ENCODE peak calls at places on chromosome 1, in four cellular contexts. One of them, this sample, is unnamed.

GRCh38 chr1:115172270-115172669 is 83.0 kb upstream of the TSPAN2 start:
- DNase-seq in sigmoid colon: no peak
- DNase-seq in prostate gland: no peak
- DNase-seq in endothelial cell of umbilical vein: no peak
- DNase-seq in this sample: no peak

GRCh38 chr1:231693361-231694080 is 66.9 kb downstream of the DISC1 start:
- DNase-seq in sigmoid colon: no peak
- DNase-seq in prostate gland: no peak
- DNase-seq in endothelial cell of umbilical vein: no peak
- DNase-seq in this sample: no peak

GRCh38 chr1:50110656-50111055 is 1.9 kb downstream of the ELAVL4 start:
- DNase-seq in sigmoid colon: no peak
- DNase-seq in prostate gland: no peak
- DNase-seq in endothelial cell of umbilical vein: no peak
- DNase-seq in this sample: no peak

GRCh38 chr1:220425852-220426251 is 102.1 kb upstream of the MARK1 start:
- DNase-seq in sigmoid colon: no peak
- DNase-seq in prostate gland: no peak
- DNase-seq in endothelial cell of umbilical vein: no peak
- DNase-seq in this sample: no peak

GRCh38 chr1:39142394-39143060 is 62.0 kb upstream of the MACF1 start:
- DNase-seq in sigmoid colon: no peak
- DNase-seq in prostate gland: peak; percentile 39
- DNase-seq in endothelial cell of umbilical vein: no peak
- DNase-seq in this sample: peak; percentile 51

GRCh38 chr1:109532365-109533136 is 7.1 kb upstream of the GPR61 start:
- DNase-seq in sigmoid colon: peak; percentile 91
- DNase-seq in prostate gland: peak; percentile 74
- DNase-seq in endothelial cell of umbilical vein: peak; percentile 67
- DNase-seq in this sample: peak; percentile 86

GRCh38 chr1:94621392-94621791 is 79.8 kb upstream of the F3 start:
- DNase-seq in sigmoid colon: no peak
- DNase-seq in prostate gland: peak; percentile 75
- DNase-seq in endothelial cell of umbilical vein: no peak
- DNase-seq in this sample: peak; percentile 76

GRCh38 chr1:18957136-18957521 is 653 bp upstream of the IFFO2 start:
- DNase-seq in sigmoid colon: no peak
- DNase-seq in prostate gland: no peak
- DNase-seq in endothelial cell of umbilical vein: no peak
- DNase-seq in this sample: no peak

GRCh38 chr1:169511339-169512028 is 25.7 kb upstream of the SLC19A2 start:
- DNase-seq in sigmoid colon: peak; percentile 80
- DNase-seq in prostate gland: no peak
- DNase-seq in endothelial cell of umbilical vein: peak; percentile 53
- DNase-seq in this sample: no peak

GRCh38 chr1:93667642-93668041 is 14.0 kb downstream of the BCAR3 start:
- DNase-seq in sigmoid colon: no peak
- DNase-seq in prostate gland: no peak
- DNase-seq in endothelial cell of umbilical vein: no peak
- DNase-seq in this sample: no peak

GRCh38 chr1:29900727-29901126 is 664.4 kb downstream of the PTPRU start:
- DNase-seq in sigmoid colon: no peak
- DNase-seq in prostate gland: no peak
- DNase-seq in endothelial cell of umbilical vein: no peak
- DNase-seq in this sample: no peak

GRCh38 chr1:86201321-86201720 is 44.7 kb upstream of the COL24A1 start:
- DNase-seq in sigmoid colon: no peak
- DNase-seq in prostate gland: no peak
- DNase-seq in endothelial cell of umbilical vein: no peak
- DNase-seq in this sample: no peak

GRCh38 chr1:221015159-221015558 is 135.9 kb downstream of the HLX start:
- DNase-seq in sigmoid colon: no peak
- DNase-seq in prostate gland: no peak
- DNase-seq in endothelial cell of umbilical vein: no peak
- DNase-seq in this sample: no peak

GRCh38 chr1:195113471-195113870 is 1494.8 kb downstream of the KCNT2 start:
- DNase-seq in sigmoid colon: no peak
- DNase-seq in prostate gland: no peak
- DNase-seq in endothelial cell of umbilical vein: no peak
- DNase-seq in this sample: no peak

GRCh38 chr1:115530407-115530806 is 111.4 kb upstream of the VANGL1 start:
- DNase-seq in sigmoid colon: no peak
- DNase-seq in prostate gland: no peak
- DNase-seq in endothelial cell of umbilical vein: peak; percentile 52
- DNase-seq in this sample: no peak

GRCh38 chr1:26318338-26319064 is 743 bp downstream of the CD52 start:
- DNase-seq in sigmoid colon: peak; percentile 74
- DNase-seq in prostate gland: no peak
- DNase-seq in endothelial cell of umbilical vein: no peak
- DNase-seq in this sample: no peak

GRCh38 chr1:198936371-198937083 is 297.7 kb downstream of the PTPRC start:
- DNase-seq in sigmoid colon: no peak
- DNase-seq in prostate gland: no peak
- DNase-seq in endothelial cell of umbilical vein: peak; percentile 72
- DNase-seq in this sample: no peak

GRCh38 chr1:238466459-238466858 is 575.7 kb upstream of the ZP4 start:
- DNase-seq in sigmoid colon: no peak
- DNase-seq in prostate gland: no peak
- DNase-seq in endothelial cell of umbilical vein: no peak
- DNase-seq in this sample: no peak

GRCh38 chr1:19250629-19251304 is 557 bp downstream of the EMC1 start:
- DNase-seq in sigmoid colon: no peak
- DNase-seq in prostate gland: no peak
- DNase-seq in endothelial cell of umbilical vein: no peak
- DNase-seq in this sample: no peak

GRCh38 chr1:178172939-178173338 is 79.0 kb downstream of the RASAL2 start:
- DNase-seq in sigmoid colon: no peak
- DNase-seq in prostate gland: no peak
- DNase-seq in endothelial cell of umbilical vein: no peak
- DNase-seq in this sample: no peak

GRCh38 chr1:15667362-15667761 is 16.8 kb upstream of the PLEKHM2 start:
- DNase-seq in sigmoid colon: no peak
- DNase-seq in prostate gland: no peak
- DNase-seq in endothelial cell of umbilical vein: no peak
- DNase-seq in this sample: no peak

GRCh38 chr1:84435159-84435558 is 36.9 kb downstream of the DNASE2B start:
- DNase-seq in sigmoid colon: no peak
- DNase-seq in prostate gland: no peak
- DNase-seq in endothelial cell of umbilical vein: no peak
- DNase-seq in this sample: no peak

GRCh38 chr1:224809613-224810012 is 119.9 kb upstream of the DNAH14 start:
- DNase-seq in sigmoid colon: no peak
- DNase-seq in prostate gland: no peak
- DNase-seq in endothelial cell of umbilical vein: no peak
- DNase-seq in this sample: no peak

GRCh38 chr1:229843627-229844238 is 217.7 kb downstream of the URB2 start:
- DNase-seq in sigmoid colon: peak; percentile 90
- DNase-seq in prostate gland: peak; percentile 50
- DNase-seq in endothelial cell of umbilical vein: no peak
- DNase-seq in this sample: no peak

GRCh38 chr1:29836626-29837305 is 600.4 kb downstream of the PTPRU start:
- DNase-seq in sigmoid colon: peak; percentile 52
- DNase-seq in prostate gland: no peak
- DNase-seq in endothelial cell of umbilical vein: no peak
- DNase-seq in this sample: no peak

GRCh38 chr1:73781257-73781656 is 416.7 kb downstream of the LRRIQ3 start:
- DNase-seq in sigmoid colon: no peak
- DNase-seq in prostate gland: no peak
- DNase-seq in endothelial cell of umbilical vein: no peak
- DNase-seq in this sample: no peak

GRCh38 chr1:41404308-41404755 is 43.1 kb downstream of the FOXO6 start:
- DNase-seq in sigmoid colon: no peak
- DNase-seq in prostate gland: no peak
- DNase-seq in endothelial cell of umbilical vein: peak; percentile 40
- DNase-seq in this sample: no peak

GRCh38 chr1:28129150-28129549 is 40.7 kb upstream of the EYA3 start:
- DNase-seq in sigmoid colon: no peak
- DNase-seq in prostate gland: no peak
- DNase-seq in endothelial cell of umbilical vein: no peak
- DNase-seq in this sample: no peak

GRCh38 chr1:225834417-225835329 is 24.7 kb downstream of the EPHX1 start:
- DNase-seq in sigmoid colon: peak; percentile 94
- DNase-seq in prostate gland: peak; percentile 83
- DNase-seq in endothelial cell of umbilical vein: no peak
- DNase-seq in this sample: peak; percentile 55
- TF ChIP-seq POLR2AphosphoS5 in sigmoid colon: peak; percentile 54
- TF ChIP-seq POLR2AphosphoS5 in prostate gland: peak; percentile 74
- TF ChIP-seq POLR2AphosphoS5 in endothelial cell of umbilical vein: no peak
- TF ChIP-seq POLR2AphosphoS5 in this sample: no peak

GRCh38 chr1:33005812-33006465 is 30.7 kb downstream of the AK2 start:
- DNase-seq in sigmoid colon: no peak
- DNase-seq in prostate gland: no peak
- DNase-seq in endothelial cell of umbilical vein: peak; percentile 76
- DNase-seq in this sample: peak; percentile 33

GRCh38 chr1:33004628-33005027 is 32.1 kb downstream of the AK2 start:
- DNase-seq in sigmoid colon: no peak
- DNase-seq in prostate gland: no peak
- DNase-seq in endothelial cell of umbilical vein: peak; percentile 75
- DNase-seq in this sample: no peak

GRCh38 chr1:33007190-33008050 is 29.3 kb downstream of the AK2 start:
- DNase-seq in sigmoid colon: no peak
- DNase-seq in prostate gland: peak; percentile 33
- DNase-seq in endothelial cell of umbilical vein: peak; percentile 89
- DNase-seq in this sample: peak; percentile 56

GRCh38 chr1:33003657-33004056 is 33.0 kb downstream of the AK2 start:
- DNase-seq in sigmoid colon: no peak
- DNase-seq in prostate gland: no peak
- DNase-seq in endothelial cell of umbilical vein: no peak
- DNase-seq in this sample: no peak

GRCh38 chr1:33005117-33005811 is 31.4 kb downstream of the AK2 start:
- DNase-seq in sigmoid colon: no peak
- DNase-seq in prostate gland: no peak
- DNase-seq in endothelial cell of umbilical vein: no peak
- DNase-seq in this sample: no peak
- TF ChIP-seq POLR2AphosphoS5 in sigmoid colon: no peak
- TF ChIP-seq POLR2AphosphoS5 in prostate gland: no peak
- TF ChIP-seq POLR2AphosphoS5 in endothelial cell of umbilical vein: no peak
- TF ChIP-seq POLR2AphosphoS5 in this sample: no peak

DNA sequence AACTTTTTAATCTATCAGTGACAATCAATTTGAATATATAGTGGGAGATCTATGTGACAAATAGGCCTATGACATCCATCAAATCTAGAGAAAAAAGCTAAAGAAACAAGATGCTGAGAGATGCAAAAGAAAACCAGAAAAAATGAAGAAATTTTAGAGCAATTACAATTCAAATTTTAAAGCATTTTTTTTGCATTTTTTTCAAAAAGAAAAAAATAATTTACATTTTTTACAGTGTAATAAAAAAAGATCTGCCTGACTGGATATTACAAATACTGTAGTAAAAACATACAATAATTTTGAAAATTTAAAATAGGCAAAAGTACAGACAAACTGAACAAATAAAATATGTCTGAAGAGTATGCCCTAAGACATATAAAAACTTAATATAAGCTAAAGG is 14.4 kb downstream of the CD34 start:
- DNase-seq in sigmoid colon: no peak
- DNase-seq in prostate gland: no peak
- DNase-seq in endothelial cell of umbilical vein: no peak
- DNase-seq in this sample: no peak
- TF ChIP-seq POLR2AphosphoS5 in sigmoid colon: no peak
- TF ChIP-seq POLR2AphosphoS5 in prostate gland: no peak
- TF ChIP-seq POLR2AphosphoS5 in endothelial cell of umbilical vein: no peak
- TF ChIP-seq POLR2AphosphoS5 in this sample: no peak

GRCh38 chr1:172144445-172145060 is 275.9 kb upstream of the C1orf105 start:
- DNase-seq in sigmoid colon: peak; percentile 96
- DNase-seq in prostate gland: peak; percentile 23
- DNase-seq in endothelial cell of umbilical vein: peak; percentile 76
- DNase-seq in this sample: peak; percentile 39
- TF ChIP-seq POLR2AphosphoS5 in sigmoid colon: peak; percentile 96
- TF ChIP-seq POLR2AphosphoS5 in prostate gland: peak; percentile 60
- TF ChIP-seq POLR2AphosphoS5 in endothelial cell of umbilical vein: no peak
- TF ChIP-seq POLR2AphosphoS5 in this sample: peak; percentile 86

This sample was measured in stomach.